ENCODE peak calls at places on chromosomes 16 and 17, in five cellular contexts. One of them, this sample, is unnamed.

GRCh38 chr17:29163563-29163962 is 16.6 kb downstream of the MYO18A start:
- DNase-seq in M059J: no peak
- DNase-seq in upper lobe of right lung: no peak
- DNase-seq in SW480: no peak
- DNase-seq in HFF-Myc: no peak
- DNase-seq in this sample: no peak

GRCh38 chr16:31393056-31393455 is at the start of gene ITGAD:
- DNase-seq in M059J: no peak
- DNase-seq in upper lobe of right lung: no peak
- DNase-seq in SW480: no peak
- DNase-seq in HFF-Myc: no peak
- DNase-seq in this sample: no peak

GRCh38 chr16:59865071-59865671 is 1131.1 kb upstream of the GOT2 start:
- DNase-seq in M059J: peak
- DNase-seq in upper lobe of right lung: no peak
- DNase-seq in SW480: no peak
- DNase-seq in HFF-Myc: no peak
- DNase-seq in this sample: no peak

GRCh38 chr16:85583491-85584181 is 29.5 kb upstream of the GSE1 start:
- DNase-seq in M059J: peak
- DNase-seq in upper lobe of right lung: no peak
- DNase-seq in SW480: no peak
- DNase-seq in HFF-Myc: no peak
- DNase-seq in this sample: no peak

GRCh38 chr17:60661489-60661888 is 16.2 kb upstream of the BCAS3 start:
- DNase-seq in M059J: no peak
- DNase-seq in upper lobe of right lung: no peak
- DNase-seq in SW480: no peak
- DNase-seq in HFF-Myc: no peak
- DNase-seq in this sample: no peak

GRCh38 chr16:8623634-8624033 is 2.1 kb downstream of the METTL22 start:
- DNase-seq in M059J: peak
- DNase-seq in upper lobe of right lung: no peak
- DNase-seq in SW480: no peak
- DNase-seq in HFF-Myc: no peak
- DNase-seq in this sample: no peak

GRCh38 chr17:41919165-41919817 is 540 bp upstream of the ACLY start:
- DNase-seq in M059J: no peak
- DNase-seq in upper lobe of right lung: no peak
- DNase-seq in SW480: peak
- DNase-seq in HFF-Myc: no peak
- DNase-seq in this sample: peak

GRCh38 chr17:72353502-72353901 is 232.7 kb downstream of the SOX9 start:
- DNase-seq in M059J: no peak
- DNase-seq in upper lobe of right lung: no peak
- DNase-seq in SW480: no peak
- DNase-seq in HFF-Myc: no peak
- DNase-seq in this sample: no peak

GRCh38 chr17:16259926-16260325 is 42.9 kb downstream of the PIGL start:
- DNase-seq in M059J: no peak
- DNase-seq in upper lobe of right lung: no peak
- DNase-seq in SW480: no peak
- DNase-seq in HFF-Myc: no peak
- DNase-seq in this sample: no peak

GRCh38 chr17:19386276-19386863 is 620 bp downstream of the MFAP4 start:
- DNase-seq in M059J: peak
- DNase-seq in upper lobe of right lung: peak
- DNase-seq in SW480: no peak
- DNase-seq in HFF-Myc: no peak
- DNase-seq in this sample: no peak

GRCh38 chr16:3171855-3172593 is 16.0 kb upstream of the OR1F1 start:
- DNase-seq in M059J: peak
- DNase-seq in upper lobe of right lung: no peak
- DNase-seq in SW480: no peak
- DNase-seq in HFF-Myc: no peak
- DNase-seq in this sample: no peak

GRCh38 chr16:31715915-31716314 is 157.7 kb upstream of the ZNF267 start:
- DNase-seq in M059J: no peak
- DNase-seq in upper lobe of right lung: no peak
- DNase-seq in SW480: no peak
- DNase-seq in HFF-Myc: no peak
- DNase-seq in this sample: no peak

GRCh38 chr17:2594657-2595085 is 1.2 kb downstream of the PAFAH1B1 start:
- DNase-seq in M059J: peak
- DNase-seq in upper lobe of right lung: no peak
- DNase-seq in SW480: no peak
- DNase-seq in HFF-Myc: no peak
- DNase-seq in this sample: peak

GRCh38 chr17:33447090-33447489 is 154.0 kb upstream of the ASIC2 start:
- DNase-seq in M059J: no peak
- DNase-seq in upper lobe of right lung: no peak
- DNase-seq in SW480: no peak
- DNase-seq in HFF-Myc: no peak
- DNase-seq in this sample: no peak

GRCh38 chr16:84503751-84504395 is 586 bp downstream of the MEAK7 start:
- DNase-seq in M059J: peak
- DNase-seq in upper lobe of right lung: peak
- DNase-seq in SW480: peak
- DNase-seq in HFF-Myc: no peak
- DNase-seq in this sample: no peak

GRCh38 chr17:47324224-47325020 is 667 bp downstream of the EFCAB13 start:
- DNase-seq in M059J: peak
- DNase-seq in upper lobe of right lung: peak
- DNase-seq in SW480: no peak
- DNase-seq in HFF-Myc: no peak
- DNase-seq in this sample: peak

GRCh38 chr17:50967795-50968194 is 101.6 kb upstream of the TOB1 start:
- DNase-seq in M059J: no peak
- DNase-seq in upper lobe of right lung: no peak
- DNase-seq in SW480: no peak
- DNase-seq in HFF-Myc: no peak
- DNase-seq in this sample: no peak

GRCh38 chr16:25258856-25259179 is 1.2 kb upstream of the ZKSCAN2 start:
- DNase-seq in M059J: no peak
- DNase-seq in upper lobe of right lung: no peak
- DNase-seq in SW480: no peak
- DNase-seq in HFF-Myc: no peak
- DNase-seq in this sample: no peak

GRCh38 chr16:19898924-19899604 is 14.4 kb upstream of the GPRC5B start:
- DNase-seq in M059J: peak
- DNase-seq in upper lobe of right lung: no peak
- DNase-seq in SW480: peak
- DNase-seq in HFF-Myc: peak
- DNase-seq in this sample: peak

GRCh38 chr17:83100853-83101391 is 21.5 kb downstream of the METRNL start:
- DNase-seq in M059J: no peak
- DNase-seq in upper lobe of right lung: no peak
- DNase-seq in SW480: no peak
- DNase-seq in HFF-Myc: no peak
- DNase-seq in this sample: no peak

GRCh38 chr16:83802135-83802534 is 5.6 kb upstream of the HSBP1 start:
- DNase-seq in M059J: peak
- DNase-seq in upper lobe of right lung: no peak
- DNase-seq in SW480: no peak
- DNase-seq in HFF-Myc: peak
- DNase-seq in this sample: no peak

GRCh38 chr16:8675183-8676159 is 1.1 kb downstream of the ABAT start:
- DNase-seq in M059J: peak
- DNase-seq in upper lobe of right lung: no peak
- DNase-seq in SW480: peak
- DNase-seq in HFF-Myc: no peak
- DNase-seq in this sample: no peak

GRCh38 chr16:51766739-51767138 is 615.7 kb upstream of the SALL1 start:
- DNase-seq in M059J: no peak
- DNase-seq in upper lobe of right lung: no peak
- DNase-seq in SW480: peak
- DNase-seq in HFF-Myc: no peak
- DNase-seq in this sample: no peak